ENCODE peak calls at places on chromosomes 4 and X, in four cellular contexts. Z is HCT116; F is Peyer's patch; O is CD4-positive, CD25-positive, alpha-beta regulatory T cell. N is an unnamed sample.

GRCh38 chrX:130887392-130887791 is 15.6 kb downstream of the ENOX2 start:
- DNase-seq in Z (no peak), F (no peak), O (no peak), N (no peak)

GRCh38 chrX:153931748-153932147 is 3.1 kb downstream of the NAA10 start:
- DNase-seq in Z (no peak), F (no peak), O (no peak), N (no peak)

GRCh38 chr4:139686988-139687387 is 21.4 kb downstream of the MGST2 start:
- DNase-seq in Z (no peak), F (no peak), O (no peak), N (no peak)

GRCh38 chrX:154051210-154051810 is 31.6 kb upstream of the IRAK1 start:
- DNase-seq in Z (peak; percentile 3), F (no peak), O (peak; percentile 56), N (peak; percentile 20)

GRCh38 chr4:183284229-183284628 is 35.8 kb downstream of the CLDN22 start:
- DNase-seq in Z (no peak), F (no peak), O (no peak), N (no peak)

GRCh38 chr4:68906238-68907137 is 45.1 kb downstream of the UGT2A3 start:
- DNase-seq in Z (no peak), F (no peak), O (no peak), N (no peak)

GRCh38 chr4:12787261-12787660 is 696.9 kb downstream of the RAB28 start:
- DNase-seq in Z (no peak), F (no peak), O (no peak), N (no peak)

GRCh38 chr4:8528713-8529112 is 51.5 kb upstream of the GPR78 start:
- DNase-seq in Z (no peak), F (no peak), O (no peak), N (no peak)

GRCh38 chrX:11461181-11462001 is 168.2 kb downstream of the AMELX start:
- DNase-seq in Z (no peak), F (no peak), O (no peak), N (no peak)

GRCh38 chrX:15055146-15055930 is 182.1 kb downstream of the MOSPD2 start:
- DNase-seq in Z (no peak), F (no peak), O (no peak), N (no peak)

GRCh38 chr4:176340871-176341685 is 21.3 kb downstream of the SPCS3 start:
- DNase-seq in Z (no peak), F (no peak), O (no peak), N (peak; percentile 30)

GRCh38 chrX:107205770-107206696 is at the start of the genes DNAAF6 and NUP62CL:
- DNase-seq in Z (peak; percentile 80), F (peak; percentile 68), O (peak; percentile 65), N (peak; percentile 55)

GRCh38 chr4:145044341-145044740 is 53.7 kb downstream of the ANAPC10 start:
- DNase-seq in Z (no peak), F (no peak), O (no peak), N (no peak)

GRCh38 chr4:128288689-128289106 is 1.1 kb upstream of the PGRMC2 start:
- DNase-seq in Z (no peak), F (no peak), O (peak; percentile 19), N (no peak)

GRCh38 chrX:55783723-55784122 is 66.2 kb downstream of the RRAGB start:
- DNase-seq in Z (no peak), F (no peak), O (no peak), N (no peak)

GRCh38 chrX:40058719-40059118 is 39.0 kb downstream of the BCOR start:
- DNase-seq in Z (no peak), F (peak; percentile 62), O (no peak), N (no peak)

GRCh38 chr4:188110741-188111458 is 1.5 kb upstream of the TRIML2 start:
- DNase-seq in Z (no peak), F (no peak), O (no peak), N (no peak)

GRCh38 chr4:136025540-136025939 is 1506.8 kb downstream of the PCDH18 start:
- DNase-seq in Z (no peak), F (no peak), O (no peak), N (no peak)

GRCh38 chrX:153523269-153523668 is 5.8 kb downstream of the ATP2B3 start:
- DNase-seq in Z (no peak), F (no peak), O (no peak), N (no peak)

GRCh38 chrX:14963447-14964236 is 90.4 kb downstream of the MOSPD2 start:
- DNase-seq in Z (peak; percentile 49), F (no peak), O (no peak), N (no peak)

GRCh38 chr4:140870427-140870826 is 114.2 kb upstream of the TBC1D9 start:
- DNase-seq in Z (no peak), F (no peak), O (no peak), N (no peak)

GRCh38 chr4:73533515-73534422 is 52.2 kb downstream of the AFM start:
- DNase-seq in Z (no peak), F (no peak), O (no peak), N (no peak)

GRCh38 chrX:38973327-38973726 is 172.1 kb downstream of the MID1IP1 start:
- DNase-seq in Z (no peak), F (no peak), O (no peak), N (no peak)

GRCh38 chrX:8274166-8274565 is 103.1 kb upstream of the VCX2 start:
- DNase-seq in Z (no peak), F (no peak), O (no peak), N (no peak)

GRCh38 chr4:11669156-11669555 is 240.5 kb upstream of the HS3ST1 start:
- DNase-seq in Z (no peak), F (no peak), O (no peak), N (no peak)

GRCh38 chr4:90745176-90745575 is 618.0 kb downstream of the CCSER1 start:
- DNase-seq in Z (peak; percentile 27), F (no peak), O (no peak), N (no peak)

GRCh38 chrX:12901486-12901885 is 4.9 kb upstream of the TLR8 start:
- DNase-seq in Z (peak; percentile 36), F (peak; percentile 59), O (peak; percentile 34), N (peak; percentile 22)

GRCh38 chrX:1502241-1502640 is 34.7 kb downstream of the P2RY8 start:
- DNase-seq in Z (no peak), F (no peak), O (no peak), N (peak; percentile 88)

GRCh38 chr4:56245547-56246229 is 141.6 kb downstream of the AASDH start:
- DNase-seq in Z (no peak), F (no peak), O (no peak), N (no peak)

GRCh38 chr4:187555174-187555573 is 440.4 kb upstream of the ZFP42 start:
- DNase-seq in Z (no peak), F (no peak), O (no peak), N (no peak)

GRCh38 chrX:1134976-1135375 is 77.5 kb downstream of the CRLF2 start:
- DNase-seq in Z (no peak), F (no peak), O (no peak), N (no peak)

GRCh38 chr4:5824635-5825034 is 68.3 kb downstream of the CRMP1 start:
- DNase-seq in Z (peak; percentile 23), F (no peak), O (no peak), N (no peak)

GRCh38 chr4:63169836-63170235 is 1239.4 kb downstream of the TECRL start:
- DNase-seq in Z (no peak), F (no peak), O (no peak), N (no peak)

GRCh38 chr4:122576261-122577188 is 44.3 kb downstream of the IL21 start:
- DNase-seq in Z (peak; percentile 36), F (no peak), O (no peak), N (no peak)

GRCh38 chrX:49884290-49884862 is 5.1 kb downstream of the USP27X start:
- DNase-seq in Z (peak; percentile 26), F (peak; percentile 68), O (peak; percentile 23), N (peak; percentile 25)

GRCh38 chr4:5717449-5718158 is 6.6 kb downstream of the EVC start:
- DNase-seq in Z (no peak), F (no peak), O (no peak), N (no peak)

GRCh38 chr4:133823177-133823576 is 378.4 kb downstream of the PABPC4L start:
- DNase-seq in Z (no peak), F (no peak), O (no peak), N (no peak)

GRCh38 chrX:19571708-19572107 is 56.4 kb upstream of the MAP3K15 start:
- DNase-seq in Z (no peak), F (no peak), O (no peak), N (no peak)

DNA sequence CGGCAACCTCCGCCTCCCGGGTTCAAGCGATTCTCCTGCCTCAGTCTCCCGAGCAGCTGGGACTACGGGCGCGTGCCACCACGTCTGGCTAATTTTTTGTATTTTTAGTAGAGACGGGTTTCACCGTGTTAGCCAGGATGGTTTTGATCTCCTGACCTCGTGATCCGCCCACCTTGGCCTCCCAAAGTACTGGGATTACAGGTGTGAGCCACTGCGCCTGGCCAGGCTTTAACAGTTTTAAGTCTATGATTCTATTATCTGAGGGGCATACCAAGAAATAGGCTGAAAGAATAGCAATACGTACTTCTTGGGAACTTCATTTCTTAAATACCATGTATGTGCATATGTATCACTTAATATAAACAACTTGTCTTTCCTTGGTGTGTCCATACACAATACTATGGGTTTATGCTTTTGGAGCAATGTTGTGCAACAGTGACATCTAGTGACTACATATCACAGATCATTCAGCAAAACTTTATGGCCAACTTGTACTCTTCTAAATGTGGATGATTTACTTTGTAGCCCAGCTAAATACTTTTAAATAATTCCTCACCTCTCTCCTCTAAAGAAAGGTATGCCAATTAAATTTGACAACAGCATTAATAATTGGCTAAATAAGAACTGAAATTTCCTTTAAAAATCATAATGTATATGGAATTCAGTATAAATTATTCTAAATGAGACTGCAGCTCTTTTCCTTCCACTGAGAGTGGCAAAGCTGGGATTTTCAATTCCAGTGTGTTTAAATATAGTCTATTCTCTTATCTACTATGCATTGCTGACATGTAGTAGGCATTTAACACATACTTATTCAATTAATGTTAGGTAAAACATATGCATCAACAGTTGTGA is 10.4 kb downstream of the SLC9B1 start:
- DNase-seq in Z (peak; percentile 68), F (no peak), O (no peak), N (peak; percentile 36)
- H3K4me3 ChIP-seq in Z (no peak overlapping the region), F (no peak overlapping the region), O (no peak overlapping the region), N (no peak overlapping the region)

GRCh38 chr4:93827272-93827947 is 1.1 kb upstream of the ATOH1 start:
- DNase-seq in Z (no peak), F (peak; percentile 67), O (no peak), N (no peak)
- H3K27me3 ChIP-seq in Z (peaks cover 38% of the 10 kb centered on the region), F (peaks cover 41% of the 10 kb centered on the region), O (peaks cover 25% of the 10 kb centered on the region), N (peaks cover 1% of the 10 kb centered on the region)

DNA sequence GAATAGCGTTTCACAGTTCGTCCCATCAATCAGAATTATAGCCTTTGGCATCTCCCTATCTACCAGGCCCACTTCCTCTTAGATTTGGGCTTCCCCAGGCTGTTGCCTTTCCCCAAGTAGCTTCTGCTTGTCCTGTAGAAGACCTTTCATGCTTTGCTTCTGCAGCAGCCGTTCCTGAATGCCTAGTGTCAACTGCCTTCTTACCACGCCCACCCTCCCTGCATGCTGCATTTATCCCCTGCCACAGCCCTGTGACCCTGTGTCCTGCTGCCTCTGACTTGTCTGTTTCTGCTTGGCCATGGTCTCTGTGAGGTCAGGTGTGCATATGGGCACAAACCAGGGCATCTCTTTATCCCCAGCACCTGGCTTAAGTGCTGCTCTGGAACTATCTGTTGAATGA is 56.3 kb downstream of the HTT start:
- DNase-seq in Z (no peak), F (no peak), O (no peak), N (no peak)
- H3K36me3 ChIP-seq in Z (peaks cover 33% of the 10 kb centered on the region), F (no peaks in the 10 kb centered on the region), O (peaks cover 83% of the 10 kb centered on the region), N (peaks cover 28% of the 10 kb centered on the region)

GRCh38 chr4:158945529-158946108 is 157.3 kb upstream of the RAPGEF2 start:
- DNase-seq in Z (no peak), F (no peak), O (no peak), N (no peak)
- H3K4me3 ChIP-seq in Z (no peak overlapping the region), F (no peak overlapping the region), O (no peak overlapping the region), N (no peak overlapping the region)

N was measured in GM06990.